ENCODE peak calls at places on chromosomes 6 and 20, in nine cellular contexts. S, O, Y, X, A, E, M, K and H are unnamed samples.

GRCh38 chr20:52105573-52106422 is 85.8 kb downstream of the ZFP64 start:
- DNase-seq in S (peak), O (no peak), Y (peak), X (peak), A (no peak), E (no peak), M (peak), K (peak), H (no peak)

GRCh38 chr20:37897008-37897548 is 5.8 kb upstream of the VSTM2L start:
- DNase-seq in S (no peak), O (no peak), Y (no peak), X (no peak), A (no peak), E (no peak), M (no peak), K (peak), H (no peak)

GRCh38 chr6:14383393-14384174 is 266.0 kb downstream of the CD83 start:
- DNase-seq in S (no peak), O (no peak), Y (no peak), X (no peak), A (no peak), E (no peak), M (no peak), K (no peak), H (no peak)

GRCh38 chr20:42192321-42192720 is 574.1 kb upstream of the CHD6 start:
- DNase-seq in S (no peak), O (no peak), Y (no peak), X (no peak), A (no peak), E (no peak), M (no peak), K (no peak), H (no peak)

GRCh38 chr20:63844384-63845025 is 13.4 kb upstream of the ZBTB46 start:
- DNase-seq in S (no peak), O (no peak), Y (no peak), X (no peak), A (no peak), E (no peak), M (no peak), K (no peak), H (no peak)

GRCh38 chr6:37105782-37106137 is 64.2 kb upstream of the PIM1 start:
- DNase-seq in S (no peak), O (no peak), Y (no peak), X (no peak), A (no peak), E (peak), M (no peak), K (no peak), H (no peak)

GRCh38 chr6:16481680-16482079 is 243.3 kb downstream of the GMPR start:
- DNase-seq in S (no peak), O (no peak), Y (no peak), X (no peak), A (no peak), E (no peak), M (peak), K (no peak), H (no peak)

GRCh38 chr6:36442083-36442670 is 477 bp downstream of the PXT1 start:
- DNase-seq in S (no peak), O (no peak), Y (no peak), X (no peak), A (no peak), E (no peak), M (no peak), K (no peak), H (no peak)

GRCh38 chr6:26158581-26159416 is 71.6 kb downstream of the HFE start:
- DNase-seq in S (peak), O (no peak), Y (peak), X (peak), A (no peak), E (peak), M (peak), K (no peak), H (no peak)

GRCh38 chr20:33843854-33844253 is 32.7 kb downstream of the CHMP4B start:
- DNase-seq in S (no peak), O (no peak), Y (no peak), X (no peak), A (no peak), E (no peak), M (no peak), K (no peak), H (no peak)

GRCh38 chr20:32779500-32780215 is 17.5 kb downstream of the DNMT3B start:
- DNase-seq in S (no peak), O (no peak), Y (no peak), X (no peak), A (no peak), E (peak), M (no peak), K (peak), H (no peak)

GRCh38 chr20:37417146-37417856 is 71.4 kb downstream of the SRC start:
- DNase-seq in S (no peak), O (no peak), Y (peak), X (no peak), A (no peak), E (no peak), M (no peak), K (peak), H (no peak)

GRCh38 chr20:37228111-37228510 is 33.5 kb downstream of the GHRH start:
- DNase-seq in S (no peak), O (no peak), Y (peak), X (no peak), A (no peak), E (no peak), M (no peak), K (no peak), H (no peak)

GRCh38 chr6:116462516-116462915 is 1.3 kb downstream of the CALHM6 start:
- DNase-seq in S (no peak), O (no peak), Y (no peak), X (no peak), A (no peak), E (no peak), M (no peak), K (no peak), H (no peak)

GRCh38 chr20:19688031-19688806 is 69.8 kb upstream of the RIN2 start:
- DNase-seq in S (peak), O (peak), Y (peak), X (peak), A (no peak), E (peak), M (no peak), K (peak), H (peak)

GRCh38 chr6:30515967-30516753 is 26.9 kb downstream of the HLA-E start:
- DNase-seq in S (peak), O (peak), Y (peak), X (peak), A (peak), E (peak), M (peak), K (peak), H (peak)

GRCh38 chr6:125827788-125828313 is 37.1 kb downstream of the NCOA7 start:
- DNase-seq in S (no peak), O (no peak), Y (no peak), X (no peak), A (no peak), E (no peak), M (no peak), K (no peak), H (no peak)

GRCh38 chr6:111803804-111804203 is 69.4 kb downstream of the FYN start:
- DNase-seq in S (no peak), O (no peak), Y (no peak), X (no peak), A (no peak), E (no peak), M (no peak), K (no peak), H (no peak)

GRCh38 chr6:26087284-26088115 is at the start of gene HFE:
- DNase-seq in S (no peak), O (peak), Y (peak), X (peak), A (no peak), E (no peak), M (no peak), K (peak), H (no peak)

GRCh38 chr6:43076093-43076927 is at the start of gene PTK7:
- DNase-seq in S (peak), O (no peak), Y (peak), X (peak), A (no peak), E (peak), M (peak), K (peak), H (no peak)

GRCh38 chr6:41736800-41737555 is 1.6 kb upstream of the TFEB start:
- DNase-seq in S (no peak), O (no peak), Y (no peak), X (no peak), A (no peak), E (no peak), M (no peak), K (no peak), H (no peak)

GRCh38 chr6:97195117-97195516 is 87.9 kb downstream of the MMS22L start:
- DNase-seq in S (no peak), O (no peak), Y (peak), X (peak), A (no peak), E (no peak), M (no peak), K (no peak), H (no peak)

GRCh38 chr6:144659202-144659731 is 374.1 kb downstream of the UTRN start:
- DNase-seq in S (no peak), O (no peak), Y (peak), X (no peak), A (no peak), E (peak), M (no peak), K (peak), H (no peak)

GRCh38 chr20:50467618-50468373 is 42.4 kb upstream of the PTPN1 start:
- DNase-seq in S (no peak), O (no peak), Y (peak), X (peak), A (peak), E (peak), M (no peak), K (peak), H (no peak)

GRCh38 chr6:111625511-111626331 is 20.0 kb upstream of the TRAF3IP2 start:
- DNase-seq in S (peak), O (no peak), Y (peak), X (no peak), A (no peak), E (no peak), M (no peak), K (no peak), H (peak)

GRCh38 chr20:6502999-6503398 is 264.5 kb upstream of the BMP2 start:
- DNase-seq in S (no peak), O (no peak), Y (no peak), X (no peak), A (no peak), E (no peak), M (no peak), K (no peak), H (no peak)

GRCh38 chr6:71902261-71902660 is 15.9 kb downstream of the RIMS1 start:
- DNase-seq in S (no peak), O (no peak), Y (no peak), X (no peak), A (no peak), E (no peak), M (no peak), K (no peak), H (no peak)

GRCh38 chr20:21388566-21388965 is 8.8 kb downstream of the NKX2-4 start:
- DNase-seq in S (no peak), O (no peak), Y (no peak), X (no peak), A (no peak), E (peak), M (no peak), K (no peak), H (no peak)

GRCh38 chr6:111604259-111605099 is 1.2 kb downstream of the TRAF3IP2 start:
- DNase-seq in S (peak), O (peak), Y (peak), X (peak), A (no peak), E (no peak), M (no peak), K (peak), H (peak)

GRCh38 chr20:32288225-32288849 is 10.9 kb downstream of the KIF3B start:
- DNase-seq in S (no peak), O (no peak), Y (no peak), X (no peak), A (no peak), E (no peak), M (no peak), K (no peak), H (no peak)

GRCh38 chr6:167762259-167762962 is 64.3 kb upstream of the AFDN start:
- DNase-seq in S (no peak), O (no peak), Y (no peak), X (no peak), A (no peak), E (no peak), M (no peak), K (no peak), H (peak)

GRCh38 chr20:50379049-50379990 is 130.9 kb upstream of the PTPN1 start:
- DNase-seq in S (no peak), O (no peak), Y (peak), X (peak), A (no peak), E (peak), M (no peak), K (no peak), H (no peak)

GRCh38 chr20:37316775-37317170 is 27.3 kb downstream of the MANBAL start:
- DNase-seq in S (no peak), O (no peak), Y (no peak), X (no peak), A (no peak), E (no peak), M (no peak), K (no peak), H (no peak)

GRCh38 chr6:101117397-101118185 is 236.5 kb upstream of the ASCC3 start:
- DNase-seq in S (no peak), O (no peak), Y (no peak), X (no peak), A (no peak), E (no peak), M (no peak), K (peak), H (no peak)